ENCODE peak calls at places on chromosomes 11 and 22, in seven cellular contexts. B is tibial artery, O is fibroblast of lung, G is B cell, A is esophagus muscularis mucosa, N is tibial nerve, M is fibroblast of mammary gland. V is an unnamed sample.

GRCh38 chr11:91421586-91421985 is 803.0 kb upstream of the FAT3 start:
- DNase-seq in M (no peak), G (no peak), B (no peak), O (no peak), N (no peak), A (no peak), V (no peak)

GRCh38 chr11:120523196-120523595 is 11.6 kb downstream of the GRIK4 start:
- DNase-seq in A (no peak), M (no peak), G (no peak), B (no peak), N (no peak), O (no peak), V (no peak)

GRCh38 chr22:31952459-31952858 is 8.1 kb downstream of the YWHAH start:
- DNase-seq in G (no peak), O (peak; percentile 92), B (no peak), M (peak; percentile 92), N (no peak), A (no peak), V (no peak)

GRCh38 chr11:112174789-112175595 is at the start of gene BCO2:
- DNase-seq in N (peak; percentile 82), O (peak; percentile 83), G (peak; percentile 54), M (peak; percentile 69), A (peak; percentile 96), B (peak; percentile 85), V (peak; percentile 88)

GRCh38 chr11:64792482-64792881 is 10.5 kb downstream of the MAP4K2 start:
- DNase-seq in O (no peak), N (no peak), G (no peak), M (no peak), B (no peak), A (no peak), V (no peak)

GRCh38 chr11:575324-575995 is 810 bp upstream of the PHRF1 start:
- DNase-seq in O (no peak), G (no peak), A (no peak), N (no peak), M (no peak), B (no peak), V (no peak)

GRCh38 chr22:50085211-50085999 is at the start of gene MLC1:
- DNase-seq in O (peak; percentile 4), G (peak; percentile 43), M (no peak), N (no peak), A (no peak), B (no peak), V (no peak)

GRCh38 chr11:103397369-103397768 is 288.1 kb downstream of the DYNC2H1 start:
- DNase-seq in A (no peak), M (no peak), G (no peak), B (no peak), O (peak; percentile 60), N (no peak), V (no peak)

GRCh38 chr11:82732348-82732733 is 1.3 kb downstream of the FAM181B start:
- DNase-seq in O (no peak), B (no peak), N (no peak), M (no peak), G (no peak), A (no peak), V (no peak)

GRCh38 chr22:42673898-42674390 is 24.8 kb upstream of the CYB5R3 start:
- DNase-seq in N (no peak), A (no peak), G (no peak), M (peak; percentile 28), O (peak; percentile 41), B (no peak), V (no peak)

GRCh38 chr11:117830674-117831351 is 6.3 kb upstream of the FXYD2 start:
- DNase-seq in G (no peak), B (peak; percentile 43), A (no peak), N (no peak), O (no peak), M (no peak), V (no peak)

GRCh38 chr11:2510626-2511402 is 66.0 kb downstream of the KCNQ1 start:
- DNase-seq in B (peak; percentile 59), M (no peak), N (peak; percentile 8), O (no peak), A (peak; percentile 80), G (no peak), V (peak; percentile 75)

GRCh38 chr11:17185938-17186337 is 21.8 kb downstream of the PIK3C2A start:
- DNase-seq in B (no peak), O (no peak), A (no peak), N (no peak), G (no peak), M (no peak), V (no peak)

GRCh38 chr22:37843746-37844089 is 416 bp downstream of the ANKRD54 start:
- DNase-seq in B (peak; percentile 76), A (peak; percentile 93), M (no peak), G (peak; percentile 55), O (peak; percentile 21), N (peak; percentile 17), V (no peak)

GRCh38 chr11:9757809-9758675 is 94.2 kb downstream of the SWAP70 start:
- DNase-seq in M (peak; percentile 68), B (peak; percentile 93), A (peak; percentile 95), G (peak; percentile 94), O (peak; percentile 73), N (peak; percentile 75), V (peak; percentile 93)

GRCh38 chr11:6472934-6473333 is 807 bp downstream of the TRIM3 start:
- DNase-seq in B (no peak), G (no peak), N (no peak), M (no peak), O (no peak), A (no peak), V (peak; percentile 69)

GRCh38 chr11:6474806-6475500 is 1.2 kb upstream of the TRIM3 start:
- DNase-seq in G (no peak), B (no peak), N (no peak), A (no peak), O (no peak), M (no peak), V (peak; percentile 54)

GRCh38 chr11:6475936-6476335 is 2.2 kb upstream of the TRIM3 start:
- DNase-seq in B (no peak), A (no peak), O (no peak), M (peak; percentile 12), G (no peak), N (no peak), V (no peak)

GRCh38 chr11:6474423-6474792 is 667 bp upstream of the TRIM3 start:
- DNase-seq in O (no peak), G (no peak), M (no peak), N (no peak), A (no peak), B (no peak), V (no peak)

GRCh38 chr11:6473481-6474422 is at the start of gene TRIM3:
- DNase-seq in G (peak; percentile 83), B (peak; percentile 98), A (peak; percentile 99), N (peak; percentile 92), O (peak; percentile 84), M (peak; percentile 76), V (peak; percentile 96)
- TF ChIP-seq CTCF in G (no peak), B (no peak), A (peak; percentile 19), N (peak; percentile 21), O (peak; percentile 55), M (peak; percentile 29), V (peak; percentile 53)

GRCh38 chr11:61581030-61581928 is at the start of gene SYT7:
- DNase-seq in G (peak; percentile 94), B (peak; percentile 97), N (peak; percentile 90), M (peak; percentile 96), O (peak; percentile 97), A (peak; percentile 97), V (peak; percentile 99)

GRCh38 chr11:61581931-61582330 is 1.1 kb upstream of the SYT7 start:
- DNase-seq in A (no peak), G (no peak), O (no peak), B (no peak), N (no peak), M (no peak), V (no peak)

GRCh38 chr11:61579398-61580291 is 1.2 kb downstream of the SYT7 start:
- DNase-seq in M (no peak), N (no peak), O (no peak), B (no peak), A (no peak), G (no peak), V (no peak)

GRCh38 chr11:61578819-61579218 is 2.1 kb downstream of the SYT7 start:
- DNase-seq in O (no peak), G (no peak), M (no peak), N (no peak), B (no peak), A (no peak), V (no peak)

GRCh38 chr11:61580292-61580888 is 486 bp downstream of the SYT7 start:
- DNase-seq in O (no peak), N (no peak), G (no peak), M (no peak), A (no peak), B (no peak), V (no peak)
- TF ChIP-seq CTCF in O (no peak), N (no peak), G (no peak), M (no peak), A (no peak), B (no peak), V (no peak)

GRCh38 chr22:35440129-35440528 is 40.2 kb downstream of the MCM5 start:
- DNase-seq in B (no peak), O (no peak), M (peak; percentile 41), G (no peak), A (no peak), N (no peak), V (no peak)

GRCh38 chr22:35437038-35437437 is 37.1 kb downstream of the MCM5 start:
- DNase-seq in B (no peak), G (no peak), O (no peak), M (no peak), A (no peak), N (no peak), V (no peak)

GRCh38 chr22:35441489-35442100 is 41.7 kb downstream of the MCM5 start:
- DNase-seq in N (no peak), M (no peak), G (no peak), A (no peak), B (no peak), O (no peak), V (no peak)

GRCh38 chr22:35436421-35436820 is 36.5 kb downstream of the MCM5 start:
- DNase-seq in B (no peak), G (no peak), A (no peak), M (no peak), O (no peak), N (no peak), V (no peak)

DNA sequence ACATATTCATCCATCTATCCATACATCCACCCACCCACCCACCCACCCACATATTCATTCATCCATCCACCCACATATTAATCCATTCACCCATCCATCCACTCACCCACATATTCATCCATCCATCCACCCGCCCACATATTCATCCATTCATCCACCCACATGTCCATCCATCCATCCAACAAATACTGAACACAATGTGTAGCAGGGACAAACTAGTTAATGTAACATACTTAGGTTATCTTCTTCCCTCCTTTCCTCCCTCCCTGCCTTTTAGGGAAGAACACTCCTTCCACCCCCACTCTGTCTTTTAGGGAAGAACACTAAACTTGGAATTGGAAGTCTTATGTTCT is 39.4 kb downstream of the MCM5 start:
- DNase-seq in A (no peak), B (no peak), N (no peak), O (no peak), G (no peak), M (no peak), V (no peak)
- TF ChIP-seq CTCF in A (no peak), B (no peak), N (no peak), O (no peak), G (no peak), M (no peak), V (no peak)

DNA sequence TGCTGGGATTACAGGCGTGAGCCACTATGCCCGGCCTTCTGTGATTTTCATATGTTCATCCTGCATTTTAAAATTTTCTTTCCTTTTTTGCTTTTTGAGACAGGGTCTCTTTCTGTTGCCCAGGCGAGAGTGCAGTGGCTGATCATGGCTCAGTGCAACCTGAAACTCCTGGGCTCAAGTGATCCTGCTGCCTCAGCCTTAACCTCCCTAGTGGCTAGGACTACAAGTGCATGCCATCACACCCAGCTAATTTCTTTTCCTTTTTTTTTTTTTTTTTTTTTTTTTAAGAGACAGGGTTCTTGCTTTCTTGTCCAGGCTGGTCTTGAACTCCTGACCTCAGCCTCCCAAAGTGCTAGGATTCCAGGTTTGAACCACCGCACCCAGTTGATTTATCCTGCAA is 54.1 kb upstream of the WT1 start:
- DNase-seq in O (no peak), G (no peak), M (no peak), N (no peak), A (no peak), B (no peak), V (no peak)
- TF ChIP-seq CTCF in O (no peak), G (no peak), M (no peak), N (no peak), A (no peak), B (no peak), V (no peak)